ENCODE peak calls at places on chromosomes 4 and X, in four cellular contexts. T, J, O and Y are unnamed samples.

GRCh38 chr4:53638919-53639318 is 47.6 kb upstream of the LNX1 start:
- DNase-seq in T (no peak), J (no peak), O (peak; percentile 19), Y (no peak)

GRCh38 chrX:56802921-56803848 is 74.1 kb downstream of the NBDY start:
- DNase-seq in T (no peak), J (peak; percentile 37), O (peak; percentile 86), Y (peak; percentile 87)

GRCh38 chr4:33061727-33062126 is 2341.6 kb downstream of the PCDH7 start:
- DNase-seq in T (no peak), J (no peak), O (no peak), Y (no peak)

GRCh38 chrX:113539599-113540356 is 699.1 kb upstream of the AMOT start:
- DNase-seq in T (no peak), J (no peak), O (no peak), Y (no peak)

GRCh38 chr4:1868293-1868692 is 2.9 kb upstream of the NSD2 start:
- DNase-seq in T (no peak), J (no peak), O (no peak), Y (no peak)

GRCh38 chr4:89217594-89217993 is 90.0 kb downstream of the GPRIN3 start:
- DNase-seq in T (no peak), J (no peak), O (no peak), Y (no peak)

GRCh38 chr4:61152433-61152832 is 47.7 kb upstream of the ADGRL3 start:
- DNase-seq in T (no peak), J (no peak), O (no peak), Y (no peak)

GRCh38 chr4:24001486-24001885 is 111.6 kb upstream of the PPARGC1A start:
- DNase-seq in T (no peak), J (no peak), O (no peak), Y (no peak)

GRCh38 chr4:90051999-90052398 is 75.2 kb upstream of the CCSER1 start:
- DNase-seq in T (no peak), J (no peak), O (no peak), Y (no peak)

GRCh38 chr4:909131-909571 is 23.0 kb downstream of the GAK start:
- DNase-seq in T (no peak), J (no peak), O (no peak), Y (no peak)

GRCh38 chrX:20067709-20068315 is 48.9 kb downstream of the MAP7D2 start:
- DNase-seq in T (peak; percentile 91), J (peak; percentile 49), O (peak; percentile 80), Y (peak; percentile 77)

GRCh38 chr4:155062948-155063347 is 145.5 kb upstream of the NPY2R start:
- DNase-seq in T (no peak), J (no peak), O (no peak), Y (no peak)

GRCh38 chr4:69759189-69759604 is 1.2 kb downstream of the SULT1B1 start:
- DNase-seq in T (no peak), J (no peak), O (no peak), Y (no peak)

GRCh38 chrX:108177321-108177990 is 85.9 kb downstream of the ATG4A start:
- DNase-seq in T (no peak), J (no peak), O (no peak), Y (no peak)

GRCh38 chrX:87580862-87581261 is 63.3 kb downstream of the KLHL4 start:
- DNase-seq in T (no peak), J (no peak), O (no peak), Y (no peak)

DNA sequence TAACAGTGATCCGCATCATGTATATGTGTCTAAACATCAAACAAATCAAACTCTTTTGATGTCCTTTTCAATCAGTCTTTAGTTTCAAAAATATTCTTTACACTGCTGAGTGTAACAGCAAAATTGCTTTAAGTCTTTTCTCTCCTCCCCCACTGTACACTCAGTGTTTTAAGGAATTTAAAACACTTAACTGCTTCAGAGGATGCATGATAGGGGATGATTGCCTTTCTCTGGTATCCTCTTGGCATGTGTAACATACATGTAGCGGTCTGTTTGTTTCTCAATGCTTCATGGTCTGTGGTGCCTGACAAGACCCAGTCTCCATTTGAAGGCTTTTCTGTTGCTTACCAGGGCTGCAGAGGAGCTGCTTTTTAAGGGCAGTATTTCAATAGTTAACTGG is 41.6 kb downstream of the LIMCH1 start:
- DNase-seq in T (no peak), J (no peak), O (no peak), Y (no peak)
- H3K36me3 ChIP-seq in T (no peaks in the 10 kb centered on the region), J (no peaks in the 10 kb centered on the region), O (no peaks in the 10 kb centered on the region), Y (no peaks in the 10 kb centered on the region)

GRCh38 chr4:37463457-37463856 is 218.9 kb downstream of the NWD2 start:
- DNase-seq in T (no peak), J (peak; percentile 63), O (no peak), Y (no peak)

GRCh38 chr4:37461801-37462200 is 217.3 kb downstream of the NWD2 start:
- DNase-seq in T (no peak), J (no peak), O (no peak), Y (no peak)

GRCh38 chr4:37467223-37467622 is 219.0 kb downstream of the RELL1 start:
- DNase-seq in T (no peak), J (no peak), O (no peak), Y (no peak)

GRCh38 chr4:37463033-37463432 is 218.5 kb downstream of the NWD2 start:
- DNase-seq in T (no peak), J (peak; percentile 49), O (no peak), Y (no peak)

GRCh38 chr4:37464373-37464772 is 219.8 kb downstream of the NWD2 start:
- DNase-seq in T (no peak), J (no peak), O (no peak), Y (no peak)
- H3K4me3 ChIP-seq in T (no peak overlapping the region), J (no peak overlapping the region), O (no peak overlapping the region), Y (no peak overlapping the region)

GRCh38 chr4:3461515-3462291 is 1.4 kb upstream of the DOK7 start:
- DNase-seq in T (no peak), J (peak; percentile 67), O (no peak), Y (peak; percentile 97)
- H3K4me1 ChIP-seq in T (peaks cover 17% of the 10 kb centered on the region), J (peaks cover 7% of the 10 kb centered on the region), O (no peaks in the 10 kb centered on the region), Y (peaks cover 14% of the 10 kb centered on the region)

GRCh38 chr4:8276358-8277240 is 7.0 kb downstream of the HTRA3 start:
- DNase-seq in T (no peak), J (peak; percentile 37), O (no peak), Y (no peak)
- H3K36me3 ChIP-seq in T (no peaks in the 10 kb centered on the region), J (no peaks in the 10 kb centered on the region), O (no peaks in the 10 kb centered on the region), Y (no peaks in the 10 kb centered on the region)

GRCh38 chrX:140504371-140505324 is at the start of gene SOX3:
- DNase-seq in T (no peak), J (no peak), O (no peak), Y (no peak)
- H3K4me3 ChIP-seq in T (peak within 1 kb of the TSS; percentile 53), J (no peak within 1 kb of the TSS), O (no peak within 1 kb of the TSS), Y (no peak within 1 kb of the TSS)

GRCh38 chrX:131306602-131307001 is 17.5 kb upstream of the IGSF1 start:
- DNase-seq in T (no peak), J (no peak), O (no peak), Y (no peak)
- H3K4me1 ChIP-seq in T (no peaks in the 10 kb centered on the region), J (no peaks in the 10 kb centered on the region), O (peaks cover 13% of the 10 kb centered on the region), Y (no peaks in the 10 kb centered on the region)

GRCh38 chr4:5816101-5816500 is 76.8 kb downstream of the CRMP1 start:
- DNase-seq in T (no peak), J (no peak), O (no peak), Y (no peak)

GRCh38 chr4:5814421-5814820 is 78.5 kb downstream of the CRMP1 start:
- DNase-seq in T (no peak), J (no peak), O (no peak), Y (no peak)

GRCh38 chr4:5815641-5816040 is 77.2 kb downstream of the CRMP1 start:
- DNase-seq in T (no peak), J (no peak), O (no peak), Y (no peak)

GRCh38 chr4:5812506-5813229 is 80.2 kb downstream of the CRMP1 start:
- DNase-seq in T (no peak), J (no peak), O (peak; percentile 92), Y (peak; percentile 35)

DNA sequence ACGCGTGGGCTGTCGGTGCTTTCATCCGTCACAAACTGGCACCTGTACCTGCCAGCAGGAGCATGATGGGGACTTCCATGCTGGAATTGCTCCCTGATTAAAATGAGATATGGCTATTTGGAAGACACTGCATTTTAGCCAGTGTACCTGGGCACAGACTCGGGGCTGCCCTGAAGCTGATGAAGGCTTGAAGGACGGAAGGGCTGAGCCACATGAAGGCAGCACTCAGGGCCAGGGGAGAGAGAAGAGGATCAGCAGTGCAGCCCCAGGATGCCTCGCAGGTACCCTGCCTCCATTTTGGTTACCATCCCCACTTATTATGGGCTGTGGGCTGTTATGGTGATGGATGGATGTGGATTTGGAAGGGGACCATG is 79.0 kb downstream of the CRMP1 start:
- DNase-seq in T (no peak), J (no peak), O (no peak), Y (no peak)
- H3K36me3 ChIP-seq in T (peaks cover 23% of the 10 kb centered on the region), J (no peaks in the 10 kb centered on the region), O (no peaks in the 10 kb centered on the region), Y (peaks cover 14% of the 10 kb centered on the region)